ENCODE peak calls at places on chromosomes 4 and X, in six cellular contexts. F, I, W, T, R and P are unnamed samples.

GRCh38 chrX:72495041-72495440 is 77.6 kb downstream of the HDAC8 start:
- DNase-seq in T (no peak), R (no peak), W (no peak), I (no peak), F (peak; percentile 36), P (no peak)

GRCh38 chr4:121938282-121939092 is 13.4 kb downstream of the TRPC3 start:
- DNase-seq in W (peak; percentile 6), R (peak; percentile 12), F (no peak), T (no peak), I (no peak), P (peak; percentile 37)

GRCh38 chr4:68218044-68218443 is 27.4 kb downstream of the TMPRSS11B start:
- DNase-seq in R (no peak), W (peak; percentile 3), I (no peak), F (no peak), T (no peak), P (no peak)

GRCh38 chr4:117777721-117778120 is 256.6 kb upstream of the NDST3 start:
- DNase-seq in W (no peak), F (no peak), R (no peak), T (no peak), I (no peak), P (no peak)

GRCh38 chrX:23382572-23382971 is 47.9 kb downstream of the PTCHD1 start:
- DNase-seq in W (no peak), T (no peak), R (no peak), I (no peak), F (no peak), P (no peak)

GRCh38 chr4:170687751-170688150 is 598.0 kb upstream of the AADAT start:
- DNase-seq in I (no peak), F (no peak), T (no peak), R (no peak), W (no peak), P (no peak)

GRCh38 chr4:8559011-8559410 is 21.2 kb upstream of the GPR78 start:
- DNase-seq in T (no peak), W (no peak), F (no peak), I (no peak), R (no peak), P (no peak)

GRCh38 chr4:35556387-35556786 is 687.9 kb downstream of the ARAP2 start:
- DNase-seq in R (no peak), I (no peak), F (no peak), T (no peak), W (no peak), P (no peak)

GRCh38 chr4:41287852-41288251 is 31.1 kb downstream of the UCHL1 start:
- DNase-seq in W (no peak), I (no peak), F (no peak), T (no peak), R (no peak), P (no peak)

GRCh38 chr4:47873877-47874571 is 36.2 kb upstream of the CORIN start:
- DNase-seq in F (no peak), W (no peak), R (no peak), T (no peak), I (no peak), P (no peak)

GRCh38 chrX:3520987-3521875 is 174.8 kb upstream of the MXRA5 start:
- DNase-seq in R (peak; percentile 57), F (peak; percentile 50), I (no peak), W (no peak), T (no peak), P (peak; percentile 84)

GRCh38 chr4:138312536-138312911 is 70.4 kb upstream of the SLC7A11 start:
- DNase-seq in R (no peak), F (no peak), I (no peak), W (no peak), T (no peak), P (no peak)